ENCODE peak calls at places on chromosomes 7 and 10, in four cellular contexts. One of them, this sample, is unnamed.

GRCh38 chr7:66696774-66697191 is 43.8 kb upstream of the RABGEF1 start:
- DNase-seq in K562: peak; percentile 25
- DNase-seq in HepG2: peak; percentile 9
- DNase-seq in H1: no peak
- DNase-seq in this sample: no peak

GRCh38 chr10:123974406-123974805 is 82.8 kb upstream of the CPXM2 start:
- DNase-seq in H1: no peak
- DNase-seq in K562: peak; percentile 91
- DNase-seq in HepG2: no peak
- DNase-seq in this sample: peak; percentile 99

GRCh38 chr10:36602374-36602773 is 523.0 kb upstream of the ANKRD30A start:
- DNase-seq in HepG2: no peak
- DNase-seq in H1: no peak
- DNase-seq in K562: no peak
- DNase-seq in this sample: no peak

GRCh38 chr7:30789334-30789711 is 18.1 kb downstream of the MINDY4 start:
- DNase-seq in H1: no peak
- DNase-seq in HepG2: no peak
- DNase-seq in K562: no peak
- DNase-seq in this sample: no peak

GRCh38 chr7:140771826-140772225 is 75.3 kb downstream of the NDUFB2 start:
- DNase-seq in HepG2: no peak
- DNase-seq in K562: no peak
- DNase-seq in H1: no peak
- DNase-seq in this sample: no peak

GRCh38 chr7:151174246-151175046 is 7.0 kb upstream of the GBX1 start:
- DNase-seq in K562: no peak
- DNase-seq in HepG2: no peak
- DNase-seq in H1: no peak
- DNase-seq in this sample: no peak

GRCh38 chr7:8176370-8177081 is 85.4 kb downstream of the ICA1 start:
- DNase-seq in H1: no peak
- DNase-seq in K562: no peak
- DNase-seq in HepG2: no peak
- DNase-seq in this sample: no peak

GRCh38 chr7:137953043-137953691 is 48.7 kb downstream of the CREB3L2 start:
- DNase-seq in HepG2: no peak
- DNase-seq in H1: no peak
- DNase-seq in K562: no peak
- DNase-seq in this sample: no peak

GRCh38 chr7:77467453-77467852 is 51.3 kb upstream of the GSAP start:
- DNase-seq in K562: no peak
- DNase-seq in H1: no peak
- DNase-seq in HepG2: no peak
- DNase-seq in this sample: no peak

GRCh38 chr7:50210706-50211115 is 93.8 kb upstream of the IKZF1 start:
- DNase-seq in K562: no peak
- DNase-seq in HepG2: no peak
- DNase-seq in H1: no peak
- DNase-seq in this sample: no peak

DNA sequence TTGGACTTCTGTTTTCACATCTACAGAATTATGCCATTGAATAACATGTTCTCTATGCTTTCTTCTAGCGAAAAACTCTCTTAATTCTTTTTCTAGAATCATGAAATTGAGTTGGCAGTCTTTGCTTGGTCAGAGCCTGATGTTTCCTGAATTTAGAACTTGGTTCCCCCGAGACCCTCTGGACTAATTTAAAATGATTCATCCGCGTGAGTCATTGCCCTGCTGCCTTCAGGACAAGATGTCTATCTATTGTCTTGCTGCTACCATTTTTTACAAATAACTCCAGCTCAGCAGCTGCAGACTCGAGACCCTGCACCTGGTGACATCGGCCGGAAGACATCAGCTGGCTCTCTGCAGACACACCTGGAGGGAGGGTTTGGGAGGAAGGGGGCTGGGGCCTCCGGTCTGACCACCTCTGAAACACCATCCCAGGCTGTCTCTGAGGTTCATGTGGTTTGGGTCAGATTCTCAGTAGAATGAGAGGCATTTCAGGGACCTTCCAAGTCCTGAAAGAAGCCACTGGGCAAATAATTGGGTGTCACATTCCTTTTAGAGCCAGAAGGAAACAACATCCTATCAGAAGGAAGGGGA is 20.9 kb upstream of the KLF6 start:
- DNase-seq in K562: peak; percentile 70
- DNase-seq in H1: no peak
- DNase-seq in HepG2: no peak
- DNase-seq in this sample: peak; percentile 51
- TF ChIP-seq MAX in K562: no peak
- TF ChIP-seq MAX in H1: no peak
- TF ChIP-seq MAX in HepG2: no peak
- TF ChIP-seq MAX in this sample: no peak

DNA sequence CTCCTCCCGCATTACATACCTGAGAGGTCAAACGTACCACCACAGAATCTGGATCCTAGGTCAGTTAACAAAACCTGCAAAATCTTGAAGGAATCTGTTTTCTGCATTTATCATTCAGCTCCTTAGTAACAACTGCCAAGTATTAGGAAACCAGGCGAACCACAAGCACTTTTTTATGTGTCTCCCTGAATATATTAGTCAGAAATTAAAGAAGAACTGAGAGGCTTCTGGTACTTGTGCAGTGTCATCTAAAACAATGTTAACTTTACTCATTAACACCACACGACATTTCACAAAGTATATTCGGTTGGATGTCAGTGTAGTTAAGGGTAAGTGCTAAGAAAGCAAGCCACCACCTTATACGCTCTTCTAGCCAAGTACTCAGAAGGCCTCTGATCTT is 2.5 kb downstream of the CCDC6 start:
- DNase-seq in H1: no peak
- DNase-seq in K562: no peak
- DNase-seq in HepG2: no peak
- DNase-seq in this sample: no peak
- TF ChIP-seq SIN3A in H1: no peak
- TF ChIP-seq SIN3A in K562: no peak
- TF ChIP-seq SIN3A in HepG2: no peak
- TF ChIP-seq SIN3A in this sample: no peak

DNA sequence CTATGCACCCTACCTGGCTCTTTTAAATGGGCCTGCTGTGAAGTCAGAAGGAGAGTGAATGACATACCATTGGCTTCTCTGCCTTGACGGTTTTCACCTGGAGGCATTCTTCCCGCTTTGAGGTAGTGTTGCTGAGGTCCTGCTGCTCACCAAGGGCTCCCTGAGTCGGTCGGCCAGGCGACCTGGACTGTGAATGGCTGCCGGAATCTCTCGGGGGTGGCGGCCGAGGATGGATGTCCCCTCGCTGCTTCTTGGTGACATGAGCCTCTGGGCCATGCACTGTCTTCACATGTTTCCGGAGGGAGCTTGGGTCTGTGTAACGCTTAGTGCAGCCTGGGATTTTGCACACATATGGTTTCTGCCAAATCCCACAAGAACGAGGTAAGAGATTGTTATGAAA is 264.7 kb downstream of the GLI3 start:
- DNase-seq in HepG2: no peak
- DNase-seq in K562: no peak
- DNase-seq in H1: no peak
- DNase-seq in this sample: no peak
- TF ChIP-seq CEBPB in HepG2: no peak
- TF ChIP-seq CEBPB in K562: no peak
- TF ChIP-seq CEBPB in H1: no peak
- TF ChIP-seq CEBPB in this sample: no peak

GRCh38 chr10:11425672-11426071 is 185.8 kb downstream of the USP6NL start:
- DNase-seq in HepG2: no peak
- DNase-seq in H1: no peak
- DNase-seq in K562: no peak
- DNase-seq in this sample: no peak

GRCh38 chr10:11429439-11430052 is 181.9 kb downstream of the USP6NL start:
- DNase-seq in H1: no peak
- DNase-seq in K562: no peak
- DNase-seq in HepG2: no peak
- DNase-seq in this sample: no peak

GRCh38 chr10:11425288-11425595 is 186.2 kb downstream of the USP6NL start:
- DNase-seq in HepG2: no peak
- DNase-seq in H1: no peak
- DNase-seq in K562: no peak
- DNase-seq in this sample: no peak

GRCh38 chr10:11430421-11431275 is 180.8 kb downstream of the USP6NL start:
- DNase-seq in K562: no peak
- DNase-seq in H1: no peak
- DNase-seq in HepG2: no peak
- DNase-seq in this sample: no peak

GRCh38 chr10:11424456-11425287 is 186.8 kb downstream of the USP6NL start:
- DNase-seq in HepG2: peak; percentile 39
- DNase-seq in K562: peak; percentile 79
- DNase-seq in H1: no peak
- DNase-seq in this sample: peak; percentile 41
- TF ChIP-seq MAX in HepG2: no peak
- TF ChIP-seq MAX in K562: no peak
- TF ChIP-seq MAX in H1: no peak
- TF ChIP-seq MAX in this sample: no peak

DNA sequence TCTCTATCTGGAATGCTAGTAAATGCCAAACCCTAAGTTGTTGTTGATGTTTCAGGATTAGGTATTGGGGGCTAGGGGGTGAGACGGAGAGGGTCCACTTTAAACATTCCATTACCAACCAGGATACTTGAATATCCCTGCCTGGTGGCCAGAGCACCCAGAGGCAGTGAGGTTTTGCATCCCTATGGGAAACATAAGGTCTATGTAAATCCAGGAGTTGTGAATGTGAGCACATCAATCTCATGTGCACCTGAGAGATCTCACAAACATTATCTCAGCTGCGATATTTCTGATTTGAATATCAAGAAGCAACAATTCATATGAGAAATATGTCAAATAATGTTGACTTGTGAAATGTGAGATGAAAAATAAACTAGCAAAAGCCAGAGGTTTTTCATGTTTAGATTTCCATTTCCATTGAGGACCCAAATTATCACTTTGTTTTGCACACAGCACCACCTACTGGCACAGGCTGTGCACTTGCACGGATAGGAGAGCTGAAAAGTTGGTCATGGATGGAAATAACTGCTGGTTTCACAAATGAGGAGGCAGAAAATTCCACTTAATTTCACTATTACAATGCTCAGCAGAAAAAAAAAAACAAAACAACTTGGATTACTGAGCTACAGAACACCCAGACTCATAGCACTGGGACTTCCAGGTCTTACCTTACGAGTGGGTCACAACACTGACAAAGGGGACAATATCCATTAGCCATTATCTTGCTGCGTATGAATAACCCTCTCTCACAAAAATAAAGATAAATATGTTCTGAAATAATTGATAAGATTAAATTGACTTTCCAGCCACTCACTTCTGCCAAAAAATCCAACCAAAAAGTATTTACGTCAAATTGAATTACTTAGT is 129.0 kb downstream of the PKD1L1 start:
- DNase-seq in K562: peak; percentile 54
- DNase-seq in H1: no peak
- DNase-seq in HepG2: peak; percentile 70
- DNase-seq in this sample: peak; percentile 34
- TF ChIP-seq SIN3A in K562: no peak
- TF ChIP-seq SIN3A in H1: no peak
- TF ChIP-seq SIN3A in HepG2: no peak
- TF ChIP-seq SIN3A in this sample: no peak

DNA sequence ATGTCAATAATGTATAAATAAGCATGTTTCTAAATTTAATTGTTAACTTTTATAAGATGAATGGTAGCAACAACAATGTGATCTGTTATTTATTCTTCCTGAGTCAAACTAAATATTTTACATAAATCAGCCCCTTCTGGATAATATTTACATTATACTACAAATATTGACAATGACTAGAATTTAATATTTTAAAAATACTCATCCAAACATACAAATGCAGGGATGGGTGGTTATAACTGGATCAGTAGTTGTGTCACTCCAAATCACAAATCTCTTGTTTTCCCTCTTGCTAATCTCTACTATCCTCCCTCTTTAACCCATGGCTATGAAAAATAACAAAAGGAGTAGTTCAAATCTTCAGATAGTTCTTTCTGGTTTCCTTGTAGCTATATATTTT is 407.0 kb downstream of the HTR7 start:
- DNase-seq in K562: no peak
- DNase-seq in HepG2: no peak
- DNase-seq in H1: no peak
- DNase-seq in this sample: no peak
- TF ChIP-seq CEBPB in K562: no peak
- TF ChIP-seq CEBPB in HepG2: no peak
- TF ChIP-seq CEBPB in H1: no peak
- TF ChIP-seq CEBPB in this sample: no peak

DNA sequence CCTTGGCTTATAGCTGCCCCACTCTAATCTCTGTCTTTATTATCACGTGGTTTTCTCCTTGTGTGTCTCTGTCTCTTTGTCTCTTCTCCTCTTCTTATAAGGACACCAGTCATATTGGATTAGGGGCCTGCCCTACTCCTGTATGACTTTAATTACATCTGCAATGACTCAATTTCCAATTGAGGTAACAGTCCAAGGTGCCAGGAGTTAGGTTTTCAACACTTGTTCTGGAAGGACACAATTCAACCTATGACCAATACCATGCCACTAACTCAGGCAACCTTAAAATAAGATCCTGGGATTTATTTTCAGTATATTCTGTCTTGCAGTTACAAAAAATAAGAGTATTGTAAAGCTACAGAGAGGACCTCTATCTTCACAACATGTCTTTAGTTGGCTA is 21.6 kb upstream of the MET start:
- DNase-seq in HepG2: no peak
- DNase-seq in H1: no peak
- DNase-seq in K562: no peak
- DNase-seq in this sample: no peak
- TF ChIP-seq MAX in HepG2: no peak
- TF ChIP-seq MAX in H1: no peak
- TF ChIP-seq MAX in K562: no peak
- TF ChIP-seq MAX in this sample: no peak

This sample was measured in HCT116.